ENCODE peak calls at places on chromosomes 12 and 14, in ten cellular contexts. One of them, this sample, is unnamed.

GRCh38 chr14:103558071-103558882 is 4.2 kb downstream of the BAG5 start:
- DNase-seq in transverse colon: no peak
- DNase-seq in ovary: no peak
- DNase-seq in upper lobe of left lung: no peak
- DNase-seq in fibroblast of pulmonary artery: peak; percentile 57
- DNase-seq in uterus: peak; percentile 68
- DNase-seq in CD4-positive, alpha-beta memory T cell: no peak
- DNase-seq in H1: no peak
- DNase-seq in cardiac muscle cell: no peak
- DNase-seq in Jurkat, Clone E6-1: no peak
- DNase-seq in this sample: no peak

GRCh38 chr12:119988440-119988787 is 622 bp upstream of the BICDL1 start:
- DNase-seq in transverse colon: no peak
- DNase-seq in ovary: no peak
- DNase-seq in upper lobe of left lung: no peak
- DNase-seq in fibroblast of pulmonary artery: peak; percentile 31
- DNase-seq in uterus: no peak
- DNase-seq in CD4-positive, alpha-beta memory T cell: no peak
- DNase-seq in H1: no peak
- DNase-seq in cardiac muscle cell: no peak
- DNase-seq in Jurkat, Clone E6-1: no peak
- DNase-seq in this sample: no peak

GRCh38 chr12:1846421-1847405 is 26.3 kb downstream of the LRTM2 start:
- DNase-seq in transverse colon: peak; percentile 4
- DNase-seq in ovary: peak; percentile 4
- DNase-seq in upper lobe of left lung: peak; percentile 15
- DNase-seq in fibroblast of pulmonary artery: no peak
- DNase-seq in uterus: peak; percentile 8
- DNase-seq in CD4-positive, alpha-beta memory T cell: no peak
- DNase-seq in H1: no peak
- DNase-seq in cardiac muscle cell: no peak
- DNase-seq in Jurkat, Clone E6-1: no peak
- DNase-seq in this sample: no peak

GRCh38 chr12:121917950-121918678 is at the start of gene CFAP251:
- DNase-seq in transverse colon: peak; percentile 99
- DNase-seq in ovary: peak; percentile 55
- DNase-seq in upper lobe of left lung: peak; percentile 100
- DNase-seq in fibroblast of pulmonary artery: peak; percentile 63
- DNase-seq in uterus: peak; percentile 79
- DNase-seq in CD4-positive, alpha-beta memory T cell: peak; percentile 94
- DNase-seq in H1: peak; percentile 88
- DNase-seq in cardiac muscle cell: peak; percentile 93
- DNase-seq in Jurkat, Clone E6-1: peak; percentile 88
- DNase-seq in this sample: peak; percentile 19

GRCh38 chr12:130394906-130395305 is 57.2 kb downstream of the PIWIL1 start:
- DNase-seq in transverse colon: no peak
- DNase-seq in ovary: no peak
- DNase-seq in upper lobe of left lung: no peak
- DNase-seq in fibroblast of pulmonary artery: no peak
- DNase-seq in uterus: no peak
- DNase-seq in CD4-positive, alpha-beta memory T cell: no peak
- DNase-seq in H1: no peak
- DNase-seq in cardiac muscle cell: no peak
- DNase-seq in Jurkat, Clone E6-1: peak; percentile 25
- DNase-seq in this sample: no peak

GRCh38 chr12:113840401-113841042 is 125.6 kb downstream of the RBM19 start:
- DNase-seq in transverse colon: no peak
- DNase-seq in ovary: no peak
- DNase-seq in upper lobe of left lung: no peak
- DNase-seq in fibroblast of pulmonary artery: no peak
- DNase-seq in uterus: no peak
- DNase-seq in CD4-positive, alpha-beta memory T cell: no peak
- DNase-seq in H1: no peak
- DNase-seq in cardiac muscle cell: no peak
- DNase-seq in Jurkat, Clone E6-1: no peak
- DNase-seq in this sample: no peak

GRCh38 chr12:64669270-64669842 is 59.1 kb downstream of the RASSF3 start:
- DNase-seq in transverse colon: peak; percentile 61
- DNase-seq in ovary: peak; percentile 70
- DNase-seq in upper lobe of left lung: peak; percentile 73
- DNase-seq in fibroblast of pulmonary artery: peak; percentile 31
- DNase-seq in uterus: peak; percentile 46
- DNase-seq in CD4-positive, alpha-beta memory T cell: peak; percentile 83
- DNase-seq in H1: no peak
- DNase-seq in cardiac muscle cell: peak; percentile 62
- DNase-seq in Jurkat, Clone E6-1: peak; percentile 93
- DNase-seq in this sample: no peak

GRCh38 chr12:132560831-132561783 is 49.3 kb downstream of the LRCOL1 start:
- DNase-seq in transverse colon: peak; percentile 73
- DNase-seq in ovary: peak; percentile 68
- DNase-seq in upper lobe of left lung: peak; percentile 46
- DNase-seq in fibroblast of pulmonary artery: peak; percentile 61
- DNase-seq in uterus: no peak
- DNase-seq in CD4-positive, alpha-beta memory T cell: peak; percentile 69
- DNase-seq in H1: peak; percentile 60
- DNase-seq in cardiac muscle cell: peak; percentile 61
- DNase-seq in Jurkat, Clone E6-1: peak; percentile 60
- DNase-seq in this sample: peak; percentile 11

GRCh38 chr14:61285364-61285763 is 4.2 kb upstream of the TMEM30B start:
- DNase-seq in transverse colon: no peak
- DNase-seq in ovary: no peak
- DNase-seq in upper lobe of left lung: no peak
- DNase-seq in fibroblast of pulmonary artery: no peak
- DNase-seq in uterus: no peak
- DNase-seq in CD4-positive, alpha-beta memory T cell: no peak
- DNase-seq in H1: no peak
- DNase-seq in cardiac muscle cell: no peak
- DNase-seq in Jurkat, Clone E6-1: no peak
- DNase-seq in this sample: no peak

GRCh38 chr14:61281186-61281676 is at the start of gene TMEM30B:
- DNase-seq in transverse colon: peak; percentile 92
- DNase-seq in ovary: peak; percentile 19
- DNase-seq in upper lobe of left lung: peak; percentile 94
- DNase-seq in fibroblast of pulmonary artery: no peak
- DNase-seq in uterus: no peak
- DNase-seq in CD4-positive, alpha-beta memory T cell: no peak
- DNase-seq in H1: peak; percentile 70
- DNase-seq in cardiac muscle cell: no peak
- DNase-seq in Jurkat, Clone E6-1: no peak
- DNase-seq in this sample: no peak

GRCh38 chr14:61281911-61282310 is 773 bp upstream of the TMEM30B start:
- DNase-seq in transverse colon: no peak
- DNase-seq in ovary: no peak
- DNase-seq in upper lobe of left lung: no peak
- DNase-seq in fibroblast of pulmonary artery: no peak
- DNase-seq in uterus: no peak
- DNase-seq in CD4-positive, alpha-beta memory T cell: no peak
- DNase-seq in H1: no peak
- DNase-seq in cardiac muscle cell: no peak
- DNase-seq in Jurkat, Clone E6-1: no peak
- DNase-seq in this sample: no peak

GRCh38 chr14:61282746-61283145 is 1.6 kb upstream of the TMEM30B start:
- DNase-seq in transverse colon: no peak
- DNase-seq in ovary: no peak
- DNase-seq in upper lobe of left lung: no peak
- DNase-seq in fibroblast of pulmonary artery: no peak
- DNase-seq in uterus: no peak
- DNase-seq in CD4-positive, alpha-beta memory T cell: no peak
- DNase-seq in H1: no peak
- DNase-seq in cardiac muscle cell: no peak
- DNase-seq in Jurkat, Clone E6-1: no peak
- DNase-seq in this sample: no peak

GRCh38 chr14:61284001-61284400 is 2.9 kb upstream of the TMEM30B start:
- DNase-seq in transverse colon: no peak
- DNase-seq in ovary: no peak
- DNase-seq in upper lobe of left lung: no peak
- DNase-seq in fibroblast of pulmonary artery: no peak
- DNase-seq in uterus: no peak
- DNase-seq in CD4-positive, alpha-beta memory T cell: no peak
- DNase-seq in H1: no peak
- DNase-seq in cardiac muscle cell: no peak
- DNase-seq in Jurkat, Clone E6-1: peak; percentile 41
- DNase-seq in this sample: no peak
- H3K4me3 ChIP-seq in transverse colon: peak overlapping the region; percentile 3
- H3K4me3 ChIP-seq in ovary: no peak overlapping the region
- H3K4me3 ChIP-seq in upper lobe of left lung: no peak overlapping the region
- H3K4me3 ChIP-seq in fibroblast of pulmonary artery: no peak overlapping the region
- H3K4me3 ChIP-seq in uterus: no peak overlapping the region
- H3K4me3 ChIP-seq in CD4-positive, alpha-beta memory T cell: no peak overlapping the region
- H3K4me3 ChIP-seq in H1: no peak overlapping the region
- H3K4me3 ChIP-seq in cardiac muscle cell: no peak overlapping the region
- H3K4me3 ChIP-seq in Jurkat, Clone E6-1: no peak overlapping the region
- H3K4me3 ChIP-seq in this sample: no peak overlapping the region

GRCh38 chr12:70643927-70644326 is 6.7 kb upstream of the PTPRB start:
- DNase-seq in transverse colon: no peak
- DNase-seq in ovary: no peak
- DNase-seq in upper lobe of left lung: no peak
- DNase-seq in fibroblast of pulmonary artery: no peak
- DNase-seq in uterus: no peak
- DNase-seq in CD4-positive, alpha-beta memory T cell: no peak
- DNase-seq in H1: no peak
- DNase-seq in cardiac muscle cell: no peak
- DNase-seq in Jurkat, Clone E6-1: no peak
- DNase-seq in this sample: no peak

GRCh38 chr12:70648191-70648590 is 11.0 kb upstream of the PTPRB start:
- DNase-seq in transverse colon: no peak
- DNase-seq in ovary: no peak
- DNase-seq in upper lobe of left lung: no peak
- DNase-seq in fibroblast of pulmonary artery: peak; percentile 52
- DNase-seq in uterus: no peak
- DNase-seq in CD4-positive, alpha-beta memory T cell: no peak
- DNase-seq in H1: no peak
- DNase-seq in cardiac muscle cell: no peak
- DNase-seq in Jurkat, Clone E6-1: no peak
- DNase-seq in this sample: no peak

GRCh38 chr12:70644836-70645235 is 7.6 kb upstream of the PTPRB start:
- DNase-seq in transverse colon: no peak
- DNase-seq in ovary: no peak
- DNase-seq in upper lobe of left lung: no peak
- DNase-seq in fibroblast of pulmonary artery: no peak
- DNase-seq in uterus: no peak
- DNase-seq in CD4-positive, alpha-beta memory T cell: no peak
- DNase-seq in H1: no peak
- DNase-seq in cardiac muscle cell: no peak
- DNase-seq in Jurkat, Clone E6-1: no peak
- DNase-seq in this sample: no peak

GRCh38 chr12:70646850-70647249 is 9.6 kb upstream of the PTPRB start:
- DNase-seq in transverse colon: no peak
- DNase-seq in ovary: no peak
- DNase-seq in upper lobe of left lung: no peak
- DNase-seq in fibroblast of pulmonary artery: peak; percentile 46
- DNase-seq in uterus: no peak
- DNase-seq in CD4-positive, alpha-beta memory T cell: no peak
- DNase-seq in H1: no peak
- DNase-seq in cardiac muscle cell: no peak
- DNase-seq in Jurkat, Clone E6-1: no peak
- DNase-seq in this sample: no peak

DNA sequence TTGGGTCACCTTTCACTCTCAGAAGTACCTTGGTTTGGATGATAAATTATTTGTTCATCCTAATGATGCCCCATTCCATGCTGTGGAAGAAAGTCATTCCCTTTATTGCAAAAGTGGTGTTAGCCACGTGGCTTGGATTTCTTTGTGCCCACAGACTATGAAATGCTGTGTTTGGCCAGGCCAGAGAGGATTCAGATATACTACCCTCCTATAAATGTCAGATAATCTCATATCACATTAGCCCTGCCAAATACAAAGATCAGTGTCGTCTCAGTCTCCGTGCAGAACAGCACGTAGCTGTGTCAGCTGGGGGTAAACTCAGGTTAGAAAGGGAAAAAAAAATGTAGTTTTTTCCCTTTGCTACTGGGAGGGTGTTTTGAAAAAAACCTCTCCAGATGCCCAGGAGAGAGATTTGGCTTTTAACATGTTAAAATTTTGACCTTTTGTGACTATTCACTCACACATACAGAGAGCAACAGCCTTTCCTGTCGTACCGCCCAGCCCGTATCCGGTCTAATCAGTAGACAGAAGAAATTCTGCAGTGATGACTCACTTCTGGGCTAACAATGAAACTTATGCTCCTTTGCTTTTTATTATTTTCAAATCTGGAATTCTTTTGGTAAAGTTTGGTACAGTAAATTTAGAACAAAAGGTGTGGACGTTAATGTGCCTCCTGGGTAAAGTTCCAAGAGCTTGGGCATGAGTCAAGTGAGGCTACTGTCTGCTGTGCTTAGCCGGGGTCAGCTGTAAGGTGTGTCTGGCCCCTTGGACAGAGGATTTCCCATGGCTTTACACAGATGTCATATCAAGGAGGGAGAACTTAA is 8.5 kb upstream of the PTPRB start:
- DNase-seq in transverse colon: peak; percentile 42
- DNase-seq in ovary: no peak
- DNase-seq in upper lobe of left lung: peak; percentile 39
- DNase-seq in fibroblast of pulmonary artery: peak; percentile 93
- DNase-seq in uterus: peak; percentile 60
- DNase-seq in CD4-positive, alpha-beta memory T cell: no peak
- DNase-seq in H1: peak; percentile 17
- DNase-seq in cardiac muscle cell: no peak
- DNase-seq in Jurkat, Clone E6-1: no peak
- DNase-seq in this sample: peak; percentile 88
- H3K4me3 ChIP-seq in transverse colon: peak overlapping the region; percentile 21
- H3K4me3 ChIP-seq in ovary: no peak overlapping the region
- H3K4me3 ChIP-seq in upper lobe of left lung: no peak overlapping the region
- H3K4me3 ChIP-seq in fibroblast of pulmonary artery: no peak overlapping the region
- H3K4me3 ChIP-seq in uterus: no peak overlapping the region
- H3K4me3 ChIP-seq in CD4-positive, alpha-beta memory T cell: no peak overlapping the region
- H3K4me3 ChIP-seq in H1: no peak overlapping the region
- H3K4me3 ChIP-seq in cardiac muscle cell: no peak overlapping the region
- H3K4me3 ChIP-seq in Jurkat, Clone E6-1: no peak overlapping the region
- H3K4me3 ChIP-seq in this sample: peak overlapping the region; percentile 1

GRCh38 chr12:123387508-123388217 is 3.7 kb downstream of the KMT5A start:
- DNase-seq in transverse colon: no peak
- DNase-seq in ovary: peak; percentile 36
- DNase-seq in upper lobe of left lung: peak; percentile 23
- DNase-seq in fibroblast of pulmonary artery: no peak
- DNase-seq in uterus: no peak
- DNase-seq in CD4-positive, alpha-beta memory T cell: no peak
- DNase-seq in H1: no peak
- DNase-seq in cardiac muscle cell: peak; percentile 12
- DNase-seq in Jurkat, Clone E6-1: no peak
- DNase-seq in this sample: no peak

GRCh38 chr12:123384994-123385376 is 1.1 kb downstream of the KMT5A start:
- DNase-seq in transverse colon: no peak
- DNase-seq in ovary: no peak
- DNase-seq in upper lobe of left lung: no peak
- DNase-seq in fibroblast of pulmonary artery: peak; percentile 77
- DNase-seq in uterus: no peak
- DNase-seq in CD4-positive, alpha-beta memory T cell: no peak
- DNase-seq in H1: no peak
- DNase-seq in cardiac muscle cell: no peak
- DNase-seq in Jurkat, Clone E6-1: no peak
- DNase-seq in this sample: no peak

GRCh38 chr12:123382684-123383083 is 1.2 kb upstream of the KMT5A start:
- DNase-seq in transverse colon: no peak
- DNase-seq in ovary: no peak
- DNase-seq in upper lobe of left lung: no peak
- DNase-seq in fibroblast of pulmonary artery: no peak
- DNase-seq in uterus: no peak
- DNase-seq in CD4-positive, alpha-beta memory T cell: no peak
- DNase-seq in H1: no peak
- DNase-seq in cardiac muscle cell: no peak
- DNase-seq in Jurkat, Clone E6-1: no peak
- DNase-seq in this sample: no peak

GRCh38 chr12:123388218-123388947 is 4.5 kb downstream of the KMT5A start:
- DNase-seq in transverse colon: peak; percentile 82
- DNase-seq in ovary: peak; percentile 86
- DNase-seq in upper lobe of left lung: peak; percentile 83
- DNase-seq in fibroblast of pulmonary artery: peak; percentile 62
- DNase-seq in uterus: peak; percentile 75
- DNase-seq in CD4-positive, alpha-beta memory T cell: peak; percentile 85
- DNase-seq in H1: no peak
- DNase-seq in cardiac muscle cell: peak; percentile 88
- DNase-seq in Jurkat, Clone E6-1: peak; percentile 31
- DNase-seq in this sample: no peak

DNA sequence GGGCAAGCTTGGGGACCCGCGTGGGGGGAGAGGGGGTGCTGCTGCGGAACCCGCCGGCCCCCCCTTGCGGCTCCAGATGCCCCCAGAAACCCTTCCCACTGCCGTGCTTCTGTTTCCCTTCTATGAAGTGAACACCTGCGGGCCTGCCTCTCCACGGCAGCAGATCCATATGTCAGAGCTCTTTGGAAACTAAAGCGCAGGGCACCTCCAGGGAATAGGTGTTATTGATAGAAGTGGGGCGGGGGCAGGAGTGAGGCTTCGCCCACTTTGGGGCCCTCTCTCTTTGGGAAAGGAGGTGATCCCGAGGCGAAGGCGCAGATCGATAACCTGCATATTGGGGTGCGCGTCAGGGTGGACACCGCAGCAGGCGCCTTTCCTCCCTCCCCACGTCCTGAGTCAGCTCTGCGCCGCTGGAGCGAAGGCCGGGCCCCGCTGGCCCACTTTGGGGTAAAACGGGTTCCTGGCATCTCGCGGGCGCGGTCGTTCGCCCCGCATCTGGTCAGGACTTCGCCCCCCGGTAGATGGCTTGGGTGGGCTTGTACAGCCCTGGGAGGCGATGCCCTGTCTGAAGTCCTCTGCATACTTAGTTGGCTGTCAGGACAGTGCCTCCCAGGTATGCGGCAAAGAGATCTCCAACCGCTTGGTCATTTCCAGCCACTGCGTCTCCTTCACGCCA is 524 bp downstream of the KMT5A start:
- DNase-seq in transverse colon: no peak
- DNase-seq in ovary: peak; percentile 45
- DNase-seq in upper lobe of left lung: peak; percentile 23
- DNase-seq in fibroblast of pulmonary artery: no peak
- DNase-seq in uterus: no peak
- DNase-seq in CD4-positive, alpha-beta memory T cell: no peak
- DNase-seq in H1: no peak
- DNase-seq in cardiac muscle cell: peak; percentile 11
- DNase-seq in Jurkat, Clone E6-1: peak; percentile 22
- DNase-seq in this sample: no peak
- H3K4me3 ChIP-seq in transverse colon: peak overlapping the region; percentile 74
- H3K4me3 ChIP-seq in ovary: peak overlapping the region; percentile 76
- H3K4me3 ChIP-seq in upper lobe of left lung: peak overlapping the region; percentile 94
- H3K4me3 ChIP-seq in fibroblast of pulmonary artery: peak overlapping the region; percentile 78
- H3K4me3 ChIP-seq in uterus: peak overlapping the region; percentile 57
- H3K4me3 ChIP-seq in CD4-positive, alpha-beta memory T cell: peak overlapping the region; percentile 69
- H3K4me3 ChIP-seq in H1: peak overlapping the region; percentile 74
- H3K4me3 ChIP-seq in cardiac muscle cell: peak overlapping the region; percentile 62
- H3K4me3 ChIP-seq in Jurkat, Clone E6-1: peak overlapping the region; percentile 82
- H3K4me3 ChIP-seq in this sample: peak overlapping the region; percentile 85

GRCh38 chr14:20631821-20632389 is 9.6 kb downstream of the OR6S1 start:
- DNase-seq in transverse colon: peak; percentile 78
- DNase-seq in ovary: peak; percentile 78
- DNase-seq in upper lobe of left lung: peak; percentile 66
- DNase-seq in fibroblast of pulmonary artery: peak; percentile 72
- DNase-seq in uterus: peak; percentile 71
- DNase-seq in CD4-positive, alpha-beta memory T cell: no peak
- DNase-seq in H1: no peak
- DNase-seq in cardiac muscle cell: peak; percentile 80
- DNase-seq in Jurkat, Clone E6-1: no peak
- DNase-seq in this sample: no peak

GRCh38 chr14:20632448-20632830 is 9.1 kb downstream of the OR6S1 start:
- DNase-seq in transverse colon: no peak
- DNase-seq in ovary: no peak
- DNase-seq in upper lobe of left lung: no peak
- DNase-seq in fibroblast of pulmonary artery: no peak
- DNase-seq in uterus: no peak
- DNase-seq in CD4-positive, alpha-beta memory T cell: no peak
- DNase-seq in H1: no peak
- DNase-seq in cardiac muscle cell: no peak
- DNase-seq in Jurkat, Clone E6-1: no peak
- DNase-seq in this sample: no peak

GRCh38 chr14:20631023-20631820 is 10.3 kb downstream of the OR6S1 start:
- DNase-seq in transverse colon: peak; percentile 37
- DNase-seq in ovary: peak; percentile 62
- DNase-seq in upper lobe of left lung: no peak
- DNase-seq in fibroblast of pulmonary artery: peak; percentile 64
- DNase-seq in uterus: peak; percentile 55
- DNase-seq in CD4-positive, alpha-beta memory T cell: peak; percentile 66
- DNase-seq in H1: no peak
- DNase-seq in cardiac muscle cell: peak; percentile 43
- DNase-seq in Jurkat, Clone E6-1: no peak
- DNase-seq in this sample: no peak

GRCh38 chr14:20628063-20628854 is 13.2 kb downstream of the OR6S1 start:
- DNase-seq in transverse colon: no peak
- DNase-seq in ovary: no peak
- DNase-seq in upper lobe of left lung: no peak
- DNase-seq in fibroblast of pulmonary artery: no peak
- DNase-seq in uterus: no peak
- DNase-seq in CD4-positive, alpha-beta memory T cell: no peak
- DNase-seq in H1: no peak
- DNase-seq in cardiac muscle cell: no peak
- DNase-seq in Jurkat, Clone E6-1: no peak
- DNase-seq in this sample: no peak

DNA sequence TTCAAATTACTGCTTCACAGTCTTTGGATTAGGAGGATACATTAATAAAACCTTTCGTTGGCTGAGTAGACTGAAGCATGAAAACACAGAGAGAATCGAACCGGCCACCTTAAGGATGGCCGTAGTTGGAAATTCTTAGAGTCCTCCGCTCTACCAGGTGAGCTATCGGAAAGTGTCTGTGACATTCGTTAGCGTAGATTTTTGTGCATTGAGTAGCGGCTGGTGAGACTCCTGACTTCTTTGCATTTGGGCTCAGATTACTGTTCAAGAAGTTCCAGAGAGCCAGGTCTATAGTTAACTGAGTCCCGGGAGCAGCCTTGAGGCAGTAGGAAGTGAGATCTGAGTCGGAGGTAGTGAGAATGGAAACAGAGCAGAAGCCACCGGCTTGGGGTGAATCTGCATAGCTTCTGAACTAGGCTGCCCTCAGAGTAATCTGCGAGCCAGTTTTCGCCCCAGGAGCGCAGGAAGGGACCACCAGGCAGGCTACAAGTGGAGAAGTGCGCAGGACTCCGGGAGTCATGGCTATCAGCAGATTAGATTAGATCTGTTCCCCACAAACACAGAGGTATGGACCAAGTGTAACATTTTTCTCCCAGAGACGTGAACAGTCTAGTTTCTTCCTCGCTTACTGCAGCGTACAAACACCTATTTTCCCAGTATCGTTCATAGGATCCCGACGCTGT is 11.0 kb downstream of the OR6S1 start:
- DNase-seq in transverse colon: peak; percentile 45
- DNase-seq in ovary: peak; percentile 44
- DNase-seq in upper lobe of left lung: no peak
- DNase-seq in fibroblast of pulmonary artery: peak; percentile 52
- DNase-seq in uterus: peak; percentile 23
- DNase-seq in CD4-positive, alpha-beta memory T cell: peak; percentile 38
- DNase-seq in H1: no peak
- DNase-seq in cardiac muscle cell: peak; percentile 40
- DNase-seq in Jurkat, Clone E6-1: no peak
- DNase-seq in this sample: no peak
- H3K4me3 ChIP-seq in transverse colon: peak overlapping the region; percentile 47
- H3K4me3 ChIP-seq in ovary: peak overlapping the region; percentile 33
- H3K4me3 ChIP-seq in upper lobe of left lung: peak overlapping the region; percentile 6
- H3K4me3 ChIP-seq in fibroblast of pulmonary artery: peak overlapping the region; percentile 54
- H3K4me3 ChIP-seq in uterus: peak overlapping the region; percentile 41
- H3K4me3 ChIP-seq in CD4-positive, alpha-beta memory T cell: peak overlapping the region; percentile 68
- H3K4me3 ChIP-seq in H1: peak overlapping the region; percentile 87
- H3K4me3 ChIP-seq in cardiac muscle cell: peak overlapping the region; percentile 43
- H3K4me3 ChIP-seq in Jurkat, Clone E6-1: peak overlapping the region; percentile 29
- H3K4me3 ChIP-seq in this sample: peak overlapping the region; percentile 57

This sample was measured in retinal pigment epithelial cell.